ENCODE peak calls at places on chromosomes 3 and 15, in eight cellular contexts. Y is mesenchymal stem cell, U is GM23248, H is fibroblast of lung, A is PC-3, B is A549, S is IMR-90, E is mesendoderm. D is an unnamed sample.

GRCh38 chr3:9248232-9249191 is 934 bp downstream of the SRGAP3 start:
- DNase-seq in B (no peak), U (peak), H (no peak), Y (no peak), S (no peak), A (peak), E (peak), D (no peak)

GRCh38 chr3:52769786-52770445 is 824 bp downstream of the NEK4 start:
- DNase-seq in B (no peak), Y (peak), H (peak), E (peak), A (no peak), S (no peak), U (peak), D (peak)

GRCh38 chr15:32831458-32831857 is 113.7 kb downstream of the GREM1 start:
- DNase-seq in A (no peak), U (peak), S (no peak), B (no peak), H (no peak), Y (no peak), E (no peak), D (no peak)

GRCh38 chr15:94070341-94071275 is 160.8 kb upstream of the MCTP2 start:
- DNase-seq in Y (peak), B (peak), A (peak), S (no peak), E (peak), U (peak), H (peak), D (no peak)

GRCh38 chr15:93165737-93166136 is 76.7 kb upstream of the RGMA start:
- DNase-seq in A (no peak), E (peak), Y (no peak), H (no peak), B (no peak), U (no peak), S (no peak), D (no peak)

GRCh38 chr15:71276355-71276665 is 161.0 kb downstream of the THSD4 start:
- DNase-seq in E (no peak), A (peak), U (no peak), H (no peak), Y (no peak), B (no peak), S (no peak), D (no peak)

GRCh38 chr3:43162573-43163084 is 56.8 kb upstream of the POMGNT2 start:
- DNase-seq in H (no peak), U (no peak), B (no peak), A (no peak), E (peak), S (no peak), Y (no peak), D (no peak)

GRCh38 chr15:94924971-94925593 is 693.7 kb downstream of the MCTP2 start:
- DNase-seq in E (no peak), Y (no peak), U (no peak), S (no peak), H (peak), B (no peak), A (no peak), D (no peak)

GRCh38 chr15:37041836-37042235 is 58.5 kb downstream of the MEIS2 start:
- DNase-seq in U (no peak), B (no peak), A (no peak), E (no peak), Y (no peak), S (no peak), H (no peak), D (no peak)

DNA sequence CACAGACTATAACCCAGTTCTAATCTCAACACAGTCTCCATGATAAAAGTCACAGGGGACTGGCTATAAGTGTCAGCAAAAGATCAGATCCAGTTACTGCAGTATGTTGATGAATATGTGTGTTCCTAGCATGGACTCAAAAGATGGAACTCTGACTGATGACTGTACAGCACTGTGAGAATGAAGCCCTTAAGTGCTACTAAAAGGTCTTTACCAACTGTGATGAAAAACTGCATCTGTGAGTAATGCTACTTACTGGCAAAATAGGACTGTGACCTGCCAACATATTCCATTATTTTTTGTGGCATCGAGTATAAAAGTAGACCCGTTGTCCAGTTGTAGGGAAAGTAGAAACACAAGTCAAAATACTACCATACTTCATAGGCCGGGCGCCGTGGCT is 284.2 kb downstream of the ROBO2 start:
- DNase-seq in S (no peak), U (peak), E (no peak), A (no peak), Y (no peak), H (no peak), B (no peak), D (no peak)
- H3K27ac ChIP-seq in S (no peak), U (no peak), E (no peak), A (no peak), Y (no peak), H (no peak), B (no peak), D (no peak)

DNA sequence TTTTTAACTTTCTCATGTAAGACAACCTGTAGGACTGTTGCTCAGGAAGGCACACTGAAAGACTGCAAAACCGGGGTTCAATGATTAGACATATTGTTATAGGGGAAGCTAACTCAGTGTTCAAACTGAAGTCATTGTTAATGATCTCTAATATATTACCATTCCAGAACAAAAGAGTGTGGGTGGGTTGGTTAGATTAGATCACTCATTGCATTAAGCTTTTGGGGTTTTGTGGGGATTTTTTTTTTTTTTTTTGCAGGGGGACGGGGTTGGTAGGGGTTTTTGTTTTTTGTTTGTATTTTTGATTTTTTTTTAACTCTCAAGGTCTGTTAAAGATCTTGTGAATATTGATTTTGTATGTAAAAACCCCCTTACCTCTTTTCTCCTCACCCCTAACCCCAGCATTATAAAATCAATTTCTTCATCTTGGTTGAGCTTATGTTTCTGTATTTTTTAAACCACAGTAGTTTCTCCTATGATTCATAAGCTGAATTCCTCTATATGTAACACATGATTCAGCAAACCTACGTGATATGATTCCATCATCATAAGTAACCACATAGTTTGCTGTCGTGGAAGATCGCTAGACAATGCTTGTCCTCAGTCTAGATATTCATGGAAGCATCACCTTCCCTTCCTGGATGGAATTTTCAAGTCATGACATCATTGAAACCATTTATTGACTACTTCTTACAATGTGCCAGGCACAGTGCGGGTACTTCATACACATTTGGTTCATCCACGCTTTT is 544.1 kb upstream of the MDFIC2 start:
- DNase-seq in U (peak), H (peak), Y (peak), E (no peak), A (peak), B (peak), S (peak), D (no peak)
- H3K4me2 ChIP-seq in U (peak), H (no peak), Y (no peak), E (no peak), A (peak), B (peak), S (peak), D (no peak)

DNA sequence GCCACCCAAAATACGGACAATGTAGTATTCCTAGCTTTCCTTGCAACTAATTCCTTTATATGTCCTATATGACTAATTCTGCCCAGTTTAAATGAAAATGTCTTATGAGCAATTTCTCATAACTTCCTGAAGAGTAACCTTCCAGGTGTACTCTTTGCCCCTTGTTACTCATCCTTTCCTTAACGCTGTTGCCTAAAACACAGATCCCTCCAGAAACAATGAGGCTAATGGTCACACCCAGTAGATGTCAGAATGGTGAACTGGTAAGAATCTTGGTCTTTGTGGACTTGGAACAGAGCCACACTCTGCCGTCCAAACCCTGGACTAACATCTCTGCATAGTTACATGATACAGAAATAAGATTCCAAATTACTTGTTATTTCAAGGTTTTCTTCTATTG is 497.9 kb downstream of the IGSF11 start:
- DNase-seq in H (no peak), A (peak), S (no peak), Y (no peak), E (no peak), B (no peak), U (no peak), D (no peak)
- H3K27ac ChIP-seq in H (no peak), A (no peak), S (no peak), Y (no peak), E (no peak), B (no peak), U (no peak), D (no peak)

DNA sequence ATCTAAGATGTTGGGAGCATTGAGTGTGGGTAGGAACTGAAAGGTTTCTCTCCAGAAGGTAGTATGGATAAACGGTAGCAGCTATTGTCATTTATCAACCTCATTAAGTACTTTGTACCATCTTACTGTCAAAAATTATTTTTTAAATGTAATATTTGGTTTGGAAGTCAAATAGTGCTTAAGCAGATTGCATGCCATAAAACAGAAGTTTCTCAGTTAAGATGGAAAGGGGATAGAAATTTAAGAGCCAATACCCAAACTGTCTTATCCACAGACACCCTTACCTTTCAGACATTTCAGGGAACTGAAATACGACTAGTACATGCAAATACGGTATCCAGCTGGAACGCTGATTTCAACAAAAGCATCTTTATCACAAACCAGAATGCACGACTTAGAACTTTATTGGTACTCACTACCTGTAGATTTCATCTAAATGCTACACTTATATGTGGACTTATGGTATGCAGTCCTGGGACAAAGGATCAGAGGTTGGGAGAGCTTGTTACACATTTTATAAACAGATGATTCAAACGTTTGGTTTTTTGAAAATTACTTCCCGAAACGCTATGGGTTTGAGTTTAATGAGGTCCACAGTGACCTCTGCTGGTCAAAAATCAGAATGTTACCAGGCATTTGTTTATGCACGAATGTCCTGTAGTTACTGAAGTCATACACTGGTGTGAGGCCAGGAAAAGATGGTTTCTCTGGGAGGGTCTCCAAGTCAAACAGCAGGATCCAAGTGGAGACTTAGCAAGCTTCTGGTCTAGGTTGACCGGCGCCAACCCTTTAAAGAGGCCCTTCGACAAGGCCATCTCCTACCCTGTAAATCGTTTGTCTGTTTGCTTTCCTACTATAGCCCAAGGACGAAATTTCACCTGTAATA is 45.7 kb upstream of the DUT start:
- DNase-seq in A (peak), H (peak), S (peak), U (peak), B (peak), Y (peak), E (peak), D (peak)
- H3K4me2 ChIP-seq in A (peak), H (peak), S (peak), U (peak), B (peak), Y (no peak), E (no peak), D (peak)